ENCODE peak calls at places on chromosomes 3 and 15, in four cellular contexts. One of them, this sample, is unnamed.

GRCh38 chr15:67914537-67915373 is 74.9 kb upstream of the RNU6-1 start:
- DNase-seq in GM12878: no peak
- DNase-seq in K562: peak; percentile 73
- DNase-seq in H1: peak; percentile 47
- DNase-seq in this sample: peak; percentile 65

GRCh38 chr3:157590273-157590672 is 87.1 kb upstream of the VEPH1 start:
- DNase-seq in GM12878: no peak
- DNase-seq in H1: no peak
- DNase-seq in K562: no peak
- DNase-seq in this sample: no peak

GRCh38 chr3:177196473-177197040 is 725 bp downstream of the TBL1XR1 start:
- DNase-seq in K562: peak; percentile 59
- DNase-seq in GM12878: no peak
- DNase-seq in H1: peak; percentile 55
- DNase-seq in this sample: no peak

GRCh38 chr3:171458857-171459129 is 1.4 kb downstream of the TNIK start:
- DNase-seq in H1: peak; percentile 55
- DNase-seq in GM12878: no peak
- DNase-seq in K562: no peak
- DNase-seq in this sample: no peak

GRCh38 chr3:149703474-149703873 is 45.6 kb upstream of the WWTR1 start:
- DNase-seq in H1: no peak
- DNase-seq in K562: no peak
- DNase-seq in GM12878: no peak
- DNase-seq in this sample: no peak

GRCh38 chr3:139870000-139870675 is 64.8 kb upstream of the CLSTN2 start:
- DNase-seq in GM12878: no peak
- DNase-seq in H1: no peak
- DNase-seq in K562: no peak
- DNase-seq in this sample: no peak

GRCh38 chr3:50342818-50343633 is 2.4 kb upstream of the RASSF1 start:
- DNase-seq in K562: no peak
- DNase-seq in H1: no peak
- DNase-seq in GM12878: no peak
- DNase-seq in this sample: no peak

GRCh38 chr3:59753805-59754204 is 704.0 kb upstream of the CFAP20DC start:
- DNase-seq in H1: no peak
- DNase-seq in GM12878: no peak
- DNase-seq in K562: no peak
- DNase-seq in this sample: no peak

GRCh38 chr15:45377630-45378148 is 655 bp downstream of the GATM start:
- DNase-seq in GM12878: no peak
- DNase-seq in K562: no peak
- DNase-seq in H1: peak; percentile 55
- DNase-seq in this sample: no peak

GRCh38 chr15:40787344-40787841 is 17.6 kb downstream of the C15orf62 start:
- DNase-seq in H1: no peak
- DNase-seq in K562: no peak
- DNase-seq in GM12878: no peak
- DNase-seq in this sample: no peak

GRCh38 chr3:174495231-174495755 is 363.8 kb upstream of the NAALADL2 start:
- DNase-seq in GM12878: no peak
- DNase-seq in H1: no peak
- DNase-seq in K562: no peak
- DNase-seq in this sample: no peak

GRCh38 chr3:74048686-74049085 is 423.9 kb upstream of the PDZRN3 start:
- DNase-seq in H1: no peak
- DNase-seq in GM12878: no peak
- DNase-seq in K562: no peak
- DNase-seq in this sample: no peak

GRCh38 chr3:72892081-72892763 is 4.4 kb downstream of the GXYLT2 start:
- DNase-seq in K562: no peak
- DNase-seq in H1: no peak
- DNase-seq in GM12878: no peak
- DNase-seq in this sample: peak; percentile 56

GRCh38 chr15:64997911-64998310 is 8.2 kb upstream of the SPG21 start:
- DNase-seq in GM12878: no peak
- DNase-seq in H1: no peak
- DNase-seq in K562: no peak
- DNase-seq in this sample: no peak

GRCh38 chr3:4988815-4989648 is 9.8 kb downstream of the BHLHE40 start:
- DNase-seq in H1: no peak
- DNase-seq in K562: peak; percentile 95
- DNase-seq in GM12878: no peak
- DNase-seq in this sample: no peak

GRCh38 chr3:144164352-144164751 is 192.7 kb downstream of the DIPK2A start:
- DNase-seq in H1: no peak
- DNase-seq in GM12878: no peak
- DNase-seq in K562: no peak
- DNase-seq in this sample: no peak

GRCh38 chr3:18111702-18112311 is 313.3 kb downstream of the SATB1 start:
- DNase-seq in GM12878: peak; percentile 31
- DNase-seq in K562: no peak
- DNase-seq in H1: no peak
- DNase-seq in this sample: peak; percentile 5

GRCh38 chr15:68187559-68187958 is 17.6 kb downstream of the CALML4 start:
- DNase-seq in H1: no peak
- DNase-seq in GM12878: no peak
- DNase-seq in K562: no peak
- DNase-seq in this sample: no peak

GRCh38 chr3:84600703-84601225 is 358.0 kb upstream of the CADM2 start:
- DNase-seq in K562: no peak
- DNase-seq in H1: no peak
- DNase-seq in GM12878: no peak
- DNase-seq in this sample: no peak

GRCh38 chr15:53586815-53587214 is 172.6 kb downstream of the WDR72 start:
- DNase-seq in K562: peak; percentile 9
- DNase-seq in H1: peak; percentile 90
- DNase-seq in GM12878: no peak
- DNase-seq in this sample: peak; percentile 37

GRCh38 chr15:91853968-91854943 is 748 bp downstream of the SLCO3A1 start:
- DNase-seq in H1: peak; percentile 63
- DNase-seq in GM12878: no peak
- DNase-seq in K562: no peak
- DNase-seq in this sample: no peak

GRCh38 chr15:41877631-41878354 is 16.1 kb downstream of the SPTBN5 start:
- DNase-seq in K562: peak; percentile 33
- DNase-seq in H1: no peak
- DNase-seq in GM12878: no peak
- DNase-seq in this sample: no peak

GRCh38 chr15:71115567-71116351 is 488 bp downstream of the THSD4 start:
- DNase-seq in GM12878: no peak
- DNase-seq in H1: peak; percentile 75
- DNase-seq in K562: no peak
- DNase-seq in this sample: no peak

GRCh38 chr3:62604301-62604700 is 231.0 kb upstream of the FEZF2 start:
- DNase-seq in K562: no peak
- DNase-seq in H1: no peak
- DNase-seq in GM12878: no peak
- DNase-seq in this sample: no peak

GRCh38 chr3:184805351-184806038 is 6.5 kb upstream of the VPS8 start:
- DNase-seq in GM12878: no peak
- DNase-seq in K562: peak; percentile 50
- DNase-seq in H1: no peak
- DNase-seq in this sample: peak; percentile 72

GRCh38 chr3:79032686-79033318 is 735.0 kb downstream of the ROBO1 start:
- DNase-seq in K562: peak; percentile 17
- DNase-seq in GM12878: no peak
- DNase-seq in H1: no peak
- DNase-seq in this sample: peak; percentile 52
- TF ChIP-seq BRCA1 in K562: no peak
- TF ChIP-seq BRCA1 in GM12878: no peak
- TF ChIP-seq BRCA1 in H1: no peak
- TF ChIP-seq BRCA1 in this sample: no peak

DNA sequence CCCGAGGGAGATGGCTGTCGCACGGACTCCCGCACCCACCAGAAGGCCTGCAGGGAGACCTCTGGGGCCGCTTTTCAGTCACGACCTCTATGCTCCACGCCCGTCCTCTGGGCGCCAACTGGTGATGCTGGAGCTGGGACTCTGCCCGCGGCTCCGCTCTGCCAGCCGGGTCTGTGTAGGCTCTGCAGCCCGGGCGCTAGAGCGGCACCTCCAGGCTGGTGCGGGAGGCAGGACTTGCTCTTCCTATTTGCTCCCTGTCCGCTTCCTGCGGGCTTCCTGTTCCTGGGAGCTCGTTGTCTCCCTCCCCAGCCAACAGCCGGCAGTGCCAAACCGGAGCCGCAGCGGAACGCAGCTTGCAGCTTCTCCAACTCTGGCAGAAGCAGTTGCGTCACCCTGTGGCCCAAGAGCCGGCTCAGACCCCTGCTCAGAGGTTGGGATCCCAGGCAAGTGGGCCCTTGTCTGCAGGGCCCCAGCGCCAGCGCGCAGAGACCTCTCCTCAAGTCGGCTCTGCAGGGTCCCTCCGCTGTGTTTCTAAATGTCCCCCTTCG is 285.9 kb downstream of the XXYLT1 start:
- DNase-seq in GM12878: no peak
- DNase-seq in K562: peak; percentile 18
- DNase-seq in H1: peak; percentile 82
- DNase-seq in this sample: peak; percentile 46
- TF ChIP-seq BRCA1 in GM12878: no peak
- TF ChIP-seq BRCA1 in K562: no peak
- TF ChIP-seq BRCA1 in H1: no peak
- TF ChIP-seq BRCA1 in this sample: no peak

GRCh38 chr3:46737320-46737719 is 19.7 kb upstream of the PRSS50 start:
- DNase-seq in H1: no peak
- DNase-seq in GM12878: no peak
- DNase-seq in K562: no peak
- DNase-seq in this sample: no peak

GRCh38 chr3:46748160-46748559 is 30.5 kb upstream of the PRSS50 start:
- DNase-seq in GM12878: no peak
- DNase-seq in K562: no peak
- DNase-seq in H1: no peak
- DNase-seq in this sample: no peak

GRCh38 chr3:46746711-46747110 is 29.0 kb upstream of the PRSS50 start:
- DNase-seq in GM12878: peak; percentile 8
- DNase-seq in K562: no peak
- DNase-seq in H1: no peak
- DNase-seq in this sample: no peak

DNA sequence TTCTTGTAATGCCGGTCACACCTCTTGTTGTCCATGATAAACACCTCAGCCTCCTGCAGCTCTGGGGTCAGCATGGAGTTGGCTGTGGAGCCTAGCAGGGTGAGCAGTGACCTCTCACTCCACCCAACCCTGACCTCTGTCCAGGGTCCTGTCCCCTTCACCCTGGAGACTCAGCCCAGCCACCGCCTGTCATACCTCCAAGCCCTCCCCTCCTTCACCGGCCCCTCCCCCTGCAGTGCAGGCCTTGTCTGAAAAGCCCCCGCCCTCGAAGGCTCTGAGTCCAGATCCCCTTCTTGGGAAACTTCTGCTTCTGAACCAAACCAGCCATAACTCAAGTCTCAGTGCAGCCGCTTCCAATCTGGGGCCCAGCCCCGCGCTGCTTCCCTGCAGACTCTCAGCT is 25.3 kb upstream of the PRSS50 start:
- DNase-seq in GM12878: no peak
- DNase-seq in K562: no peak
- DNase-seq in H1: no peak
- DNase-seq in this sample: no peak
- TF ChIP-seq BRCA1 in GM12878: no peak
- TF ChIP-seq BRCA1 in K562: no peak
- TF ChIP-seq BRCA1 in H1: no peak
- TF ChIP-seq BRCA1 in this sample: no peak

DNA sequence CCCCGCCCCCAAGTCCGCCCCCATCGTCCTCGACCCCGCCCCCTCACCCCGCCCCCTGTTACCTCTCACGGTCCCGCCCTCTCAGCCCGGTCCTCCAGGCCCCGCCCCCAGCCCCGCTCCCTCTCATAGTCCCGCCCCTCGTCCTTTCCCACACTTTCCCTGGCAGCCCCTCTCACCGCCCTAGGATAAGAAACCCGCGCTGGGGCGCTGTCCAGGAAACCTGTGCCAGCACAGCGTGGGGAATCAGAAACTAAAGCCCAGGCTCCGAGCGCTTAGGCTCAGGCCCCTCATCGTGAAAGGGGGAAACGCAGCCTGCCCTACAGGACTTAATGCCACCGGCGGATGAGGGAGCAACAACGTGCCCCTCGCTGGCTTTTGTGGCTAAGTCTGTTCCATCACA is 20.9 kb downstream of the TRPM1 start:
- DNase-seq in K562: peak; percentile 67
- DNase-seq in GM12878: no peak
- DNase-seq in H1: peak; percentile 91
- DNase-seq in this sample: no peak
- TF ChIP-seq BRCA1 in K562: no peak
- TF ChIP-seq BRCA1 in GM12878: no peak
- TF ChIP-seq BRCA1 in H1: no peak
- TF ChIP-seq BRCA1 in this sample: no peak

GRCh38 chr15:25175033-25175788 is 220.4 kb downstream of the SNRPN start:
- DNase-seq in GM12878: no peak
- DNase-seq in H1: no peak
- DNase-seq in K562: no peak
- DNase-seq in this sample: no peak
- TF ChIP-seq BRCA1 in GM12878: no peak
- TF ChIP-seq BRCA1 in H1: no peak
- TF ChIP-seq BRCA1 in K562: no peak
- TF ChIP-seq BRCA1 in this sample: no peak

This sample was measured in HepG2.